ENCODE peak calls at places on chromosomes 6 and 20, in four cellular contexts. D, Y, M and K are unnamed samples.

GRCh38 chr6:139595183-139595582 is 220.7 kb upstream of the CITED2 start:
- DNase-seq in D (no peak), Y (no peak), M (no peak), K (no peak)

GRCh38 chr20:17888044-17888443 is 80.5 kb downstream of the SNX5 start:
- DNase-seq in D (no peak), Y (no peak), M (no peak), K (no peak)

GRCh38 chr6:163494279-163494727 is 79.8 kb downstream of the QKI start:
- DNase-seq in D (no peak), M (no peak), Y (no peak), K (no peak)

GRCh38 chr6:96340164-96340563 is 181.4 kb upstream of the UFL1 start:
- DNase-seq in D (no peak), Y (no peak), M (no peak), K (no peak)

GRCh38 chr6:29611426-29611825 is 21.6 kb downstream of the GABBR1 start:
- DNase-seq in Y (no peak), D (no peak), M (no peak), K (no peak)

GRCh38 chr6:45545416-45545815 is 167.7 kb upstream of the SUPT3H start:
- DNase-seq in Y (no peak), M (no peak), D (no peak), K (no peak)

GRCh38 chr20:4041748-4042411 is 26.5 kb upstream of the RNF24 start:
- DNase-seq in M (no peak), D (peak), Y (no peak), K (no peak)

GRCh38 chr6:34030831-34031566 is 114.9 kb downstream of the GRM4 start:
- DNase-seq in Y (no peak), M (no peak), D (no peak), K (no peak)

GRCh38 chr6:2749972-2750600 is 636 bp downstream of the MYLK4 start:
- DNase-seq in D (peak), M (peak), Y (no peak), K (peak)

GRCh38 chr20:46853926-46854325 is 40.7 kb upstream of the EYA2 start:
- DNase-seq in M (no peak), Y (no peak), D (no peak), K (no peak)

GRCh38 chr6:4914412-4915159 is 89.3 kb downstream of the RPP40 start:
- DNase-seq in D (no peak), M (no peak), Y (no peak), K (no peak)

GRCh38 chr6:36272234-36272633 is 2.4 kb downstream of the PNPLA1 start:
- DNase-seq in M (no peak), D (no peak), Y (no peak), K (no peak)

GRCh38 chr20:1254307-1254706 is 11.8 kb upstream of the SNPH start:
- DNase-seq in Y (no peak), D (no peak), M (no peak), K (no peak)

GRCh38 chr6:121794630-121795029 is 359.2 kb downstream of the GJA1 start:
- DNase-seq in M (no peak), D (no peak), Y (peak), K (no peak)

GRCh38 chr6:142378138-142378875 is 76.5 kb downstream of the ADGRG6 start:
- DNase-seq in D (no peak), Y (no peak), M (no peak), K (no peak)